ENCODE peak calls at places on chromosomes 13 and 19, in six cellular contexts. One of them, this sample, is unnamed.

GRCh38 chr19:45104658-45105384 is 11.8 kb downstream of the PPP1R37 start:
- DNase-seq in omental fat pad: no peak
- DNase-seq in AG20443: no peak
- DNase-seq in GM12865: peak
- DNase-seq in astrocyte of the hippocampus: no peak
- DNase-seq in stimulated activated CD4-positive, alpha-beta T cell treated with anti-CD3 and anti-CD28 coated beads, Interleukin-1b, Interleukin-23, amount 100 ng/mL, for 4 hours: no peak
- DNase-seq in this sample: no peak

GRCh38 chr13:79407349-79407979 is 1.4 kb upstream of the RBM26 start:
- DNase-seq in omental fat pad: no peak
- DNase-seq in AG20443: no peak
- DNase-seq in GM12865: no peak
- DNase-seq in astrocyte of the hippocampus: no peak
- DNase-seq in stimulated activated CD4-positive, alpha-beta T cell treated with anti-CD3 and anti-CD28 coated beads, Interleukin-1b, Interleukin-23, amount 100 ng/mL, for 4 hours: no peak
- DNase-seq in this sample: no peak

GRCh38 chr19:18152444-18152816 is 533 bp upstream of the PIK3R2 start:
- DNase-seq in omental fat pad: peak
- DNase-seq in AG20443: peak
- DNase-seq in GM12865: peak
- DNase-seq in astrocyte of the hippocampus: peak
- DNase-seq in stimulated activated CD4-positive, alpha-beta T cell treated with anti-CD3 and anti-CD28 coated beads, Interleukin-1b, Interleukin-23, amount 100 ng/mL, for 4 hours: peak
- DNase-seq in this sample: peak

GRCh38 chr19:34500656-34501120 is 19.1 kb downstream of the WTIP start:
- DNase-seq in omental fat pad: no peak
- DNase-seq in AG20443: peak
- DNase-seq in GM12865: no peak
- DNase-seq in astrocyte of the hippocampus: no peak
- DNase-seq in stimulated activated CD4-positive, alpha-beta T cell treated with anti-CD3 and anti-CD28 coated beads, Interleukin-1b, Interleukin-23, amount 100 ng/mL, for 4 hours: no peak
- DNase-seq in this sample: no peak

GRCh38 chr13:101730420-101731000 is 278.0 kb downstream of the ITGBL1 start:
- DNase-seq in omental fat pad: no peak
- DNase-seq in AG20443: no peak
- DNase-seq in GM12865: no peak
- DNase-seq in astrocyte of the hippocampus: peak
- DNase-seq in stimulated activated CD4-positive, alpha-beta T cell treated with anti-CD3 and anti-CD28 coated beads, Interleukin-1b, Interleukin-23, amount 100 ng/mL, for 4 hours: no peak
- DNase-seq in this sample: no peak

GRCh38 chr13:49410006-49410405 is 33.9 kb downstream of the CAB39L start:
- DNase-seq in omental fat pad: no peak
- DNase-seq in AG20443: no peak
- DNase-seq in GM12865: no peak
- DNase-seq in astrocyte of the hippocampus: no peak
- DNase-seq in stimulated activated CD4-positive, alpha-beta T cell treated with anti-CD3 and anti-CD28 coated beads, Interleukin-1b, Interleukin-23, amount 100 ng/mL, for 4 hours: no peak
- DNase-seq in this sample: no peak

GRCh38 chr19:57802269-57802668 is 12.4 kb downstream of the ZNF552 start:
- DNase-seq in omental fat pad: no peak
- DNase-seq in AG20443: no peak
- DNase-seq in GM12865: peak
- DNase-seq in astrocyte of the hippocampus: no peak
- DNase-seq in stimulated activated CD4-positive, alpha-beta T cell treated with anti-CD3 and anti-CD28 coated beads, Interleukin-1b, Interleukin-23, amount 100 ng/mL, for 4 hours: no peak
- DNase-seq in this sample: no peak

GRCh38 chr13:111186305-111186930 is 71.3 kb downstream of the ARHGEF7 start:
- DNase-seq in omental fat pad: no peak
- DNase-seq in AG20443: no peak
- DNase-seq in GM12865: peak
- DNase-seq in astrocyte of the hippocampus: no peak
- DNase-seq in stimulated activated CD4-positive, alpha-beta T cell treated with anti-CD3 and anti-CD28 coated beads, Interleukin-1b, Interleukin-23, amount 100 ng/mL, for 4 hours: no peak
- DNase-seq in this sample: no peak

GRCh38 chr19:44745386-44745831 is 3.1 kb upstream of the BCL3 start:
- DNase-seq in omental fat pad: no peak
- DNase-seq in AG20443: peak
- DNase-seq in GM12865: no peak
- DNase-seq in astrocyte of the hippocampus: peak
- DNase-seq in stimulated activated CD4-positive, alpha-beta T cell treated with anti-CD3 and anti-CD28 coated beads, Interleukin-1b, Interleukin-23, amount 100 ng/mL, for 4 hours: no peak
- DNase-seq in this sample: no peak

GRCh38 chr19:55075366-55075998 is at the start of gene EPS8L1:
- DNase-seq in omental fat pad: no peak
- DNase-seq in AG20443: no peak
- DNase-seq in GM12865: no peak
- DNase-seq in astrocyte of the hippocampus: no peak
- DNase-seq in stimulated activated CD4-positive, alpha-beta T cell treated with anti-CD3 and anti-CD28 coated beads, Interleukin-1b, Interleukin-23, amount 100 ng/mL, for 4 hours: no peak
- DNase-seq in this sample: no peak

GRCh38 chr19:19274716-19275115 is 1.6 kb upstream of the TM6SF2 start:
- DNase-seq in omental fat pad: no peak
- DNase-seq in AG20443: no peak
- DNase-seq in GM12865: no peak
- DNase-seq in astrocyte of the hippocampus: no peak
- DNase-seq in stimulated activated CD4-positive, alpha-beta T cell treated with anti-CD3 and anti-CD28 coated beads, Interleukin-1b, Interleukin-23, amount 100 ng/mL, for 4 hours: no peak
- DNase-seq in this sample: no peak

GRCh38 chr13:67229438-67230242 is 496 bp downstream of the PCDH9 start:
- DNase-seq in omental fat pad: no peak
- DNase-seq in AG20443: peak
- DNase-seq in GM12865: no peak
- DNase-seq in astrocyte of the hippocampus: peak
- DNase-seq in stimulated activated CD4-positive, alpha-beta T cell treated with anti-CD3 and anti-CD28 coated beads, Interleukin-1b, Interleukin-23, amount 100 ng/mL, for 4 hours: no peak
- DNase-seq in this sample: no peak

GRCh38 chr13:49810825-49811526 is 18.5 kb upstream of the KPNA3 start:
- DNase-seq in omental fat pad: no peak
- DNase-seq in AG20443: peak
- DNase-seq in GM12865: no peak
- DNase-seq in astrocyte of the hippocampus: no peak
- DNase-seq in stimulated activated CD4-positive, alpha-beta T cell treated with anti-CD3 and anti-CD28 coated beads, Interleukin-1b, Interleukin-23, amount 100 ng/mL, for 4 hours: no peak
- DNase-seq in this sample: no peak